ENCODE peak calls at places on chromosomes 1 and 21, in six cellular contexts. U, K, F, C, J and V are unnamed samples.

GRCh38 chr1:232435746-232436145 is 194.2 kb downstream of the SIPA1L2 start:
- DNase-seq in U (no peak), K (no peak), F (no peak), C (peak; percentile 37), J (no peak), V (no peak)

GRCh38 chr1:31739281-31739853 is 24.8 kb downstream of the ADGRB2 start:
- DNase-seq in U (no peak), K (no peak), F (no peak), C (no peak), J (peak; percentile 75), V (no peak)

GRCh38 chr1:228131736-228132135 is 8.3 kb upstream of the GUK1 start:
- DNase-seq in U (no peak), K (no peak), F (no peak), C (no peak), J (no peak), V (no peak)

GRCh38 chr1:41497056-41497440 is 12.6 kb upstream of the EDN2 start:
- DNase-seq in U (no peak), K (no peak), F (no peak), C (no peak), J (no peak), V (no peak)

GRCh38 chr1:71861022-71861421 is 421.3 kb downstream of the NEGR1 start:
- DNase-seq in U (no peak), K (no peak), F (no peak), C (no peak), J (no peak), V (no peak)

GRCh38 chr1:221874285-221875003 is 132.6 kb upstream of the DUSP10 start:
- DNase-seq in U (no peak), K (no peak), F (no peak), C (no peak), J (no peak), V (no peak)

GRCh38 chr1:54273092-54273836 is 73.3 kb downstream of the MRPL37 start:
- DNase-seq in U (no peak), K (peak; percentile 80), F (no peak), C (peak; percentile 43), J (peak; percentile 71), V (no peak)

GRCh38 chr1:233183226-233184020 is 112.1 kb downstream of the PCNX2 start:
- DNase-seq in U (no peak), K (no peak), F (no peak), C (no peak), J (no peak), V (no peak)

GRCh38 chr1:205076245-205076761 is 8.0 kb downstream of the TMEM81 start:
- DNase-seq in U (no peak), K (no peak), F (no peak), C (no peak), J (no peak), V (no peak)

GRCh38 chr1:236494082-236494481 is 29.7 kb upstream of the LGALS8 start:
- DNase-seq in U (no peak), K (no peak), F (no peak), C (no peak), J (no peak), V (no peak)

GRCh38 chr1:68795956-68796355 is 299.1 kb upstream of the DEPDC1 start:
- DNase-seq in U (no peak), K (no peak), F (no peak), C (no peak), J (no peak), V (no peak)

GRCh38 chr1:157167437-157167836 is 29.2 kb upstream of the ETV3 start:
- DNase-seq in U (no peak), K (no peak), F (no peak), C (no peak), J (no peak), V (no peak)

GRCh38 chr1:19139711-19140110 is 70.4 kb downstream of the UBR4 start:
- DNase-seq in U (no peak), K (peak; percentile 34), F (no peak), C (no peak), J (no peak), V (no peak)

GRCh38 chr1:25081496-25081895 is 150.8 kb downstream of the SYF2 start:
- DNase-seq in U (no peak), K (no peak), F (no peak), C (no peak), J (no peak), V (no peak)

GRCh38 chr1:71296551-71296950 is 215.7 kb upstream of the ZRANB2 start:
- DNase-seq in U (no peak), K (no peak), F (no peak), C (no peak), J (no peak), V (no peak)

GRCh38 chr1:38328278-38329035 is 281.9 kb upstream of the POU3F1 start:
- DNase-seq in U (no peak), K (no peak), F (no peak), C (no peak), J (no peak), V (no peak)

GRCh38 chr1:16173447-16174260 is 17.8 kb upstream of the EPHA2 start:
- DNase-seq in U (no peak), K (no peak), F (no peak), C (no peak), J (peak; percentile 88), V (peak; percentile 76)

GRCh38 chr1:112935474-112936289 is 20.3 kb downstream of the SLC16A1 start:
- DNase-seq in U (no peak), K (no peak), F (no peak), C (no peak), J (no peak), V (no peak)

GRCh38 chr1:97797403-97798183 is 123.2 kb downstream of the DPYD start:
- DNase-seq in U (no peak), K (no peak), F (no peak), C (peak; percentile 32), J (no peak), V (no peak)

GRCh38 chr21:33078907-33079582 is 9.1 kb downstream of the OLIG1 start:
- DNase-seq in U (no peak), K (no peak), F (no peak), C (no peak), J (no peak), V (peak; percentile 84)

GRCh38 chr21:31181089-31181757 is 142.9 kb upstream of the KRTAP19-8 start:
- DNase-seq in U (no peak), K (no peak), F (no peak), C (no peak), J (no peak), V (no peak)

GRCh38 chr1:161506336-161507223 is 1.3 kb downstream of the FCGR2A start:
- DNase-seq in U (no peak), K (peak; percentile 28), F (no peak), C (peak; percentile 16), J (no peak), V (peak; percentile 64)

GRCh38 chr1:178189814-178190213 is 95.9 kb downstream of the RASAL2 start:
- DNase-seq in U (no peak), K (no peak), F (peak; percentile 54), C (peak; percentile 46), J (no peak), V (no peak)

GRCh38 chr1:21332691-21333449 is 42.6 kb upstream of the ECE1 start:
- DNase-seq in U (no peak), K (no peak), F (peak; percentile 38), C (peak; percentile 5), J (no peak), V (no peak)

GRCh38 chr1:37561794-37562132 is 5.0 kb downstream of the DNALI1 start:
- DNase-seq in U (no peak), K (no peak), F (no peak), C (no peak), J (peak; percentile 48), V (no peak)

GRCh38 chr1:46490603-46491499 is 1.2 kb downstream of the DMBX1 start:
- DNase-seq in U (no peak), K (no peak), F (no peak), C (no peak), J (no peak), V (no peak)

GRCh38 chr1:62448221-62448933 is 11.5 kb downstream of the USP1 start:
- DNase-seq in U (no peak), K (no peak), F (no peak), C (no peak), J (no peak), V (no peak)

GRCh38 chr1:198088360-198089071 is 68.3 kb upstream of the NEK7 start:
- DNase-seq in U (no peak), K (no peak), F (peak; percentile 67), C (no peak), J (no peak), V (no peak)

GRCh38 chr1:28581531-28582247 is 10.4 kb upstream of the RAB42 start:
- DNase-seq in U (peak; percentile 87), K (peak; percentile 96), F (peak; percentile 95), C (peak; percentile 94), J (peak; percentile 98), V (peak; percentile 93)

GRCh38 chr1:25486602-25487001 is 55.9 kb downstream of the MACO1 start:
- DNase-seq in U (no peak), K (no peak), F (no peak), C (no peak), J (no peak), V (no peak)

GRCh38 chr1:153415850-153416570 is at the start of gene S100A7A:
- DNase-seq in U (no peak), K (no peak), F (no peak), C (no peak), J (no peak), V (no peak)

GRCh38 chr1:7042322-7043231 is 257.3 kb downstream of the CAMTA1 start:
- DNase-seq in U (no peak), K (no peak), F (peak; percentile 45), C (no peak), J (no peak), V (no peak)
- TF ChIP-seq CTCF in U (peak; percentile 25), K (peak; percentile 41), F (peak; percentile 57), C (peak; percentile 55), J (peak; percentile 53), V (peak; percentile 46)

DNA sequence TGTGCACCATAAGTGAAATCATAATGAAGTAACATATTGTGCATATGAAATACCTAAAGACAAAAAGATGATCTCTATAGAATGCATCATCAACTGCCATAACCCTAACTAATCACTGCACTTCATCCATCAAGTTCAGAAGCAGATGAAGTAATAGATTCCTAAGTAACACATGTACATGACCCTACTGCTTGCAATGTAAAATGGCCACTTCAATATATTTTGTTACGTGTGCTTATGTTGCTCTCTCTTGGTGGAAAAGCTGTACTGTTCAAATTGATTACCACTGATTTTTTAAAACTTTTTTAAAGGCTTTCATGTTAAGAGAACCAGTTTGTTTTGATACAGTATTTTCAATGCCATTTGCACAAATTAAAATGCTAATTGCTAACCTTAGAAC is 141.8 kb downstream of the TTLL7 start:
- DNase-seq in U (no peak), K (no peak), F (peak; percentile 30), C (no peak), J (no peak), V (no peak)
- TF ChIP-seq CTCF in U (no peak), K (peak; percentile 18), F (peak; percentile 14), C (peak; percentile 39), J (peak; percentile 34), V (no peak)

DNA sequence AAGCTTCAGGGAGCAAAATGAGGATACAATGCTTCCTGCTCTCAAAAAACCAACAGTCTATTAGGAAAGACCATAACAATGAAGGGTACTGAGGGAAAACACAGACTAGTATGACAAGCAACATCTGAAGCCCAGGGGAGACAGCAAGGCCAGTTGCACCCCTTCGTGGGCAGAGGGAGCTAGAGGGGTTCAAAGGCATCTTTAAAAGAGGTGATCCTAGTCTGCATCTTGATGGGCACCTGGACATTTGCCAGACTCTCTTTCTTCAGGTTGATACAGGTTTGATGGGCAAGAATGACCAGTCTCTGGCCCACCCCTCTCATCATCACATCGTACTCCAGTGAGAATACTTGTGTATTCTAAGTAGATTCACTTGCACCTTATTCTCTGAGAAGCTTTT is 177.7 kb downstream of the VAV3 start:
- DNase-seq in U (no peak), K (no peak), F (no peak), C (no peak), J (peak; percentile 64), V (no peak)
- TF ChIP-seq CTCF in U (no peak), K (no peak), F (peak; percentile 8), C (no peak), J (no peak), V (no peak)

GRCh38 chr1:229900220-229900619 is 166.8 kb upstream of the GALNT2 start:
- DNase-seq in U (no peak), K (no peak), F (no peak), C (no peak), J (no peak), V (no peak)
- TF ChIP-seq CTCF in U (no peak), K (no peak), F (no peak), C (no peak), J (no peak), V (no peak)